ENCODE peak calls at places on chromosomes 12 and 14, in seven cellular contexts. One of them, this sample, is unnamed.

GRCh38 chr14:69291396-69291795 is 31.4 kb downstream of the GALNT16 start:
- DNase-seq in astrocyte of the spinal cord: no peak
- DNase-seq in fibroblast of lung: no peak
- DNase-seq in neural progenitor cell: no peak
- DNase-seq in IMR-90: no peak
- DNase-seq in coronary artery: no peak
- DNase-seq in mesothelial cell of epicardium: no peak
- DNase-seq in this sample: no peak

GRCh38 chr14:68966872-68967301 is 12.2 kb downstream of the ACTN1 start:
- DNase-seq in coronary artery: no peak
- DNase-seq in fibroblast of lung: no peak
- DNase-seq in IMR-90: no peak
- DNase-seq in mesothelial cell of epicardium: no peak
- DNase-seq in astrocyte of the spinal cord: peak; percentile 4
- DNase-seq in neural progenitor cell: no peak
- DNase-seq in this sample: no peak

GRCh38 chr14:54564071-54564798 is 2.7 kb upstream of the SAMD4A start:
- DNase-seq in fibroblast of lung: peak; percentile 26
- DNase-seq in astrocyte of the spinal cord: peak; percentile 64
- DNase-seq in mesothelial cell of epicardium: no peak
- DNase-seq in IMR-90: peak; percentile 48
- DNase-seq in neural progenitor cell: peak; percentile 32
- DNase-seq in coronary artery: no peak
- DNase-seq in this sample: no peak

GRCh38 chr14:88463318-88463717 is 77.9 kb downstream of the SPATA7 start:
- DNase-seq in astrocyte of the spinal cord: no peak
- DNase-seq in IMR-90: no peak
- DNase-seq in mesothelial cell of epicardium: no peak
- DNase-seq in fibroblast of lung: no peak
- DNase-seq in coronary artery: no peak
- DNase-seq in neural progenitor cell: peak; percentile 16
- DNase-seq in this sample: no peak

GRCh38 chr12:124233041-124233836 is 61.7 kb upstream of the RFLNA start:
- DNase-seq in astrocyte of the spinal cord: peak; percentile 88
- DNase-seq in coronary artery: no peak
- DNase-seq in neural progenitor cell: no peak
- DNase-seq in IMR-90: peak; percentile 84
- DNase-seq in mesothelial cell of epicardium: no peak
- DNase-seq in fibroblast of lung: peak; percentile 98
- DNase-seq in this sample: no peak

GRCh38 chr12:3113671-3114070 is 36.5 kb downstream of the TSPAN9 start:
- DNase-seq in mesothelial cell of epicardium: no peak
- DNase-seq in fibroblast of lung: no peak
- DNase-seq in coronary artery: no peak
- DNase-seq in IMR-90: no peak
- DNase-seq in astrocyte of the spinal cord: no peak
- DNase-seq in neural progenitor cell: no peak
- DNase-seq in this sample: no peak

GRCh38 chr14:30440986-30441385 is 118.0 kb upstream of the G2E3 start:
- DNase-seq in IMR-90: no peak
- DNase-seq in fibroblast of lung: no peak
- DNase-seq in coronary artery: no peak
- DNase-seq in astrocyte of the spinal cord: no peak
- DNase-seq in neural progenitor cell: no peak
- DNase-seq in mesothelial cell of epicardium: no peak
- DNase-seq in this sample: no peak

GRCh38 chr14:37172024-37172869 is at the start of gene SLC25A21:
- DNase-seq in neural progenitor cell: peak; percentile 85
- DNase-seq in astrocyte of the spinal cord: peak; percentile 89
- DNase-seq in fibroblast of lung: peak; percentile 85
- DNase-seq in mesothelial cell of epicardium: peak; percentile 72
- DNase-seq in IMR-90: peak; percentile 82
- DNase-seq in coronary artery: peak; percentile 79
- DNase-seq in this sample: peak; percentile 88

GRCh38 chr12:50240792-50241114 is 42.6 kb downstream of the LIMA1 start:
- DNase-seq in fibroblast of lung: no peak
- DNase-seq in astrocyte of the spinal cord: no peak
- DNase-seq in mesothelial cell of epicardium: no peak
- DNase-seq in neural progenitor cell: no peak
- DNase-seq in coronary artery: no peak
- DNase-seq in IMR-90: no peak
- DNase-seq in this sample: no peak

GRCh38 chr14:50310445-50310844 is 1.6 kb downstream of the L2HGDH start:
- DNase-seq in neural progenitor cell: no peak
- DNase-seq in IMR-90: no peak
- DNase-seq in mesothelial cell of epicardium: no peak
- DNase-seq in fibroblast of lung: no peak
- DNase-seq in astrocyte of the spinal cord: no peak
- DNase-seq in coronary artery: no peak
- DNase-seq in this sample: no peak

GRCh38 chr14:50308363-50308762 is 3.7 kb downstream of the L2HGDH start:
- DNase-seq in mesothelial cell of epicardium: no peak
- DNase-seq in astrocyte of the spinal cord: peak; percentile 8
- DNase-seq in fibroblast of lung: peak; percentile 6
- DNase-seq in neural progenitor cell: no peak
- DNase-seq in coronary artery: no peak
- DNase-seq in IMR-90: peak; percentile 34
- DNase-seq in this sample: no peak

GRCh38 chr14:50312734-50313054 is 570 bp downstream of the DMAC2L start:
- DNase-seq in fibroblast of lung: no peak
- DNase-seq in mesothelial cell of epicardium: no peak
- DNase-seq in coronary artery: no peak
- DNase-seq in astrocyte of the spinal cord: no peak
- DNase-seq in neural progenitor cell: no peak
- DNase-seq in IMR-90: no peak
- DNase-seq in this sample: no peak

GRCh38 chr14:50311337-50311973 is 574 bp downstream of the L2HGDH start:
- DNase-seq in IMR-90: no peak
- DNase-seq in coronary artery: no peak
- DNase-seq in fibroblast of lung: no peak
- DNase-seq in mesothelial cell of epicardium: no peak
- DNase-seq in astrocyte of the spinal cord: no peak
- DNase-seq in neural progenitor cell: peak; percentile 28
- DNase-seq in this sample: no peak

DNA sequence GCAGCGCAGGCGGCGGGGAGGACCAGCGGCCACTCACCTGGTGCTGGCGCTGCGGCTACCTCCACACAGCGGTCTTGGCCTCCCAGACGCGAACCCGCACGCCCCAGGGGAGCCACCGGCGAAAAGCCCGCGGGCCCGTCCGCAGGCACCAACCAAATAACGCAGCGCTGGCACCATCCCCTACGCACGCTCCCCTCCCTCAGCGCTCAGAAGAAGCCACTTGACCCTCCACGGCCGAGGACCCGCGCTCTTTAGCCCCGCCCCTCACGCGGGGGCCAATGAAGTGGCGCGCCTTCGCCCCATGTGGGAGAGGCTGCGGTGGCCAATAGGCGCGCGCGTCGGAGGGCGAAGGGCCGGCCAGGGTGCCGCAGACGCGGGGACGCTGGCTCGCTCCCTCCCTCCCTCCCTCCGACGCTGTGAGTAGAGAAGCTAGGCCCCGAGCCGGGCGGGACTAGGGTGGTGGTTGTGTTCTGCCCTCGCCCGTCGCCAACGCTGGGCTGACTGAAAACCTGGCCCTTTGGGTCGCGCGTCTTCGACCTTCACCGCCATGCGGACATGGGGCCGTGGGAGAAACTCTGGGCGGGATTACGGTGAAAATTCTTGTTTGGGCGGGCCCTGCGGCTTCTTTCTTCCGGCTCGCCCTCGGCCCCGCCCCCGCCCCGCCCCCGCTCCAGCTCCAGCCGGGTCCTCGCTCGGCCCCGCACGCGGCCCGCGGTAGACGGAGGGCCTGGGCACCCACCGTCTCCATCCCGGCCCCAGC is at the start of the genes DMAC2L and L2HGDH:
- DNase-seq in IMR-90: peak; percentile 84
- DNase-seq in fibroblast of lung: peak; percentile 92
- DNase-seq in mesothelial cell of epicardium: peak; percentile 87
- DNase-seq in neural progenitor cell: peak; percentile 97
- DNase-seq in coronary artery: peak; percentile 93
- DNase-seq in astrocyte of the spinal cord: peak; percentile 95
- DNase-seq in this sample: peak; percentile 97
- TF ChIP-seq CTCF in IMR-90: no peak
- TF ChIP-seq CTCF in fibroblast of lung: no peak
- TF ChIP-seq CTCF in mesothelial cell of epicardium: no peak
- TF ChIP-seq CTCF in neural progenitor cell: no peak
- TF ChIP-seq CTCF in coronary artery: no peak
- TF ChIP-seq CTCF in astrocyte of the spinal cord: no peak
- TF ChIP-seq CTCF in this sample: no peak

GRCh38 chr12:54529581-54529980 is 19.8 kb upstream of the PDE1B start:
- DNase-seq in mesothelial cell of epicardium: no peak
- DNase-seq in neural progenitor cell: peak; percentile 12
- DNase-seq in astrocyte of the spinal cord: no peak
- DNase-seq in fibroblast of lung: no peak
- DNase-seq in IMR-90: no peak
- DNase-seq in coronary artery: no peak
- DNase-seq in this sample: no peak

GRCh38 chr12:54525383-54525782 is 24.0 kb upstream of the PDE1B start:
- DNase-seq in neural progenitor cell: no peak
- DNase-seq in mesothelial cell of epicardium: no peak
- DNase-seq in IMR-90: no peak
- DNase-seq in coronary artery: no peak
- DNase-seq in fibroblast of lung: no peak
- DNase-seq in astrocyte of the spinal cord: no peak
- DNase-seq in this sample: no peak

GRCh38 chr12:54527631-54527929 is 21.8 kb upstream of the PDE1B start:
- DNase-seq in fibroblast of lung: no peak
- DNase-seq in IMR-90: no peak
- DNase-seq in astrocyte of the spinal cord: no peak
- DNase-seq in mesothelial cell of epicardium: no peak
- DNase-seq in coronary artery: no peak
- DNase-seq in neural progenitor cell: no peak
- DNase-seq in this sample: no peak

GRCh38 chr12:54523637-54524036 is 25.8 kb upstream of the PDE1B start:
- DNase-seq in mesothelial cell of epicardium: no peak
- DNase-seq in coronary artery: no peak
- DNase-seq in astrocyte of the spinal cord: no peak
- DNase-seq in fibroblast of lung: no peak
- DNase-seq in neural progenitor cell: no peak
- DNase-seq in IMR-90: no peak
- DNase-seq in this sample: no peak

GRCh38 chr12:54526800-54527630 is 22.4 kb upstream of the PDE1B start:
- DNase-seq in neural progenitor cell: peak; percentile 82
- DNase-seq in coronary artery: no peak
- DNase-seq in astrocyte of the spinal cord: peak; percentile 3
- DNase-seq in mesothelial cell of epicardium: peak; percentile 61
- DNase-seq in fibroblast of lung: peak; percentile 5
- DNase-seq in IMR-90: peak; percentile 5
- DNase-seq in this sample: no peak
- TF ChIP-seq CTCF in neural progenitor cell: peak; percentile 96
- TF ChIP-seq CTCF in coronary artery: no peak
- TF ChIP-seq CTCF in astrocyte of the spinal cord: peak; percentile 59
- TF ChIP-seq CTCF in mesothelial cell of epicardium: peak; percentile 38
- TF ChIP-seq CTCF in fibroblast of lung: peak; percentile 41
- TF ChIP-seq CTCF in IMR-90: peak; percentile 33
- TF ChIP-seq CTCF in this sample: peak; percentile 43

GRCh38 chr12:109301643-109302176 is 7.4 kb downstream of the FOXN4 start:
- DNase-seq in neural progenitor cell: no peak
- DNase-seq in astrocyte of the spinal cord: no peak
- DNase-seq in mesothelial cell of epicardium: no peak
- DNase-seq in fibroblast of lung: no peak
- DNase-seq in IMR-90: no peak
- DNase-seq in coronary artery: no peak
- DNase-seq in this sample: no peak

GRCh38 chr12:109302770-109303169 is 6.3 kb downstream of the FOXN4 start:
- DNase-seq in mesothelial cell of epicardium: no peak
- DNase-seq in IMR-90: no peak
- DNase-seq in fibroblast of lung: no peak
- DNase-seq in neural progenitor cell: no peak
- DNase-seq in astrocyte of the spinal cord: no peak
- DNase-seq in coronary artery: no peak
- DNase-seq in this sample: no peak

GRCh38 chr12:109299849-109300248 is 9.2 kb downstream of the FOXN4 start:
- DNase-seq in astrocyte of the spinal cord: no peak
- DNase-seq in coronary artery: no peak
- DNase-seq in fibroblast of lung: no peak
- DNase-seq in mesothelial cell of epicardium: no peak
- DNase-seq in neural progenitor cell: no peak
- DNase-seq in IMR-90: no peak
- DNase-seq in this sample: no peak

GRCh38 chr12:109304485-109304884 is 4.6 kb downstream of the FOXN4 start:
- DNase-seq in astrocyte of the spinal cord: no peak
- DNase-seq in mesothelial cell of epicardium: no peak
- DNase-seq in neural progenitor cell: no peak
- DNase-seq in IMR-90: no peak
- DNase-seq in coronary artery: no peak
- DNase-seq in fibroblast of lung: no peak
- DNase-seq in this sample: no peak

DNA sequence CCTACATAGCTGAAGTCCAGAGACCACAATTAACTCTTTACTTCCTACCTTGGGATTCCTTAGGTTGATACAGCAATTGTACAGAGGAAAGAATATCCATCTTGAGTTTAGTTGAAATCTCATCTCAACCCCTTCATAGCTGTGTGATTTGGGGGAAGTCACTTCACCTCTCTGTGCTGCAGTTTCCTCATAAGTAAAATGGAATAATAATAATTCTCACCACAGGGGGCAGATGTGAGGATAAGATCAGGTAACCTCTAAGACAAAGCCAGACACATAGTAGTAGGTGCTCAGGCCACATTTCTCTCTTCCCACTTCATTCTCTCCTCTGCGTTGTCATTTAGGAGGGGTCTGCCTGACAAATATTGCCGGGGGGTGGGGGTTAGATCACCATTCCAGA is 6.7 kb downstream of the FOXN4 start:
- DNase-seq in fibroblast of lung: no peak
- DNase-seq in IMR-90: no peak
- DNase-seq in coronary artery: no peak
- DNase-seq in neural progenitor cell: no peak
- DNase-seq in astrocyte of the spinal cord: no peak
- DNase-seq in mesothelial cell of epicardium: no peak
- DNase-seq in this sample: no peak
- TF ChIP-seq CTCF in fibroblast of lung: no peak
- TF ChIP-seq CTCF in IMR-90: no peak
- TF ChIP-seq CTCF in coronary artery: no peak
- TF ChIP-seq CTCF in neural progenitor cell: no peak
- TF ChIP-seq CTCF in astrocyte of the spinal cord: no peak
- TF ChIP-seq CTCF in mesothelial cell of epicardium: peak; percentile 30
- TF ChIP-seq CTCF in this sample: no peak

DNA sequence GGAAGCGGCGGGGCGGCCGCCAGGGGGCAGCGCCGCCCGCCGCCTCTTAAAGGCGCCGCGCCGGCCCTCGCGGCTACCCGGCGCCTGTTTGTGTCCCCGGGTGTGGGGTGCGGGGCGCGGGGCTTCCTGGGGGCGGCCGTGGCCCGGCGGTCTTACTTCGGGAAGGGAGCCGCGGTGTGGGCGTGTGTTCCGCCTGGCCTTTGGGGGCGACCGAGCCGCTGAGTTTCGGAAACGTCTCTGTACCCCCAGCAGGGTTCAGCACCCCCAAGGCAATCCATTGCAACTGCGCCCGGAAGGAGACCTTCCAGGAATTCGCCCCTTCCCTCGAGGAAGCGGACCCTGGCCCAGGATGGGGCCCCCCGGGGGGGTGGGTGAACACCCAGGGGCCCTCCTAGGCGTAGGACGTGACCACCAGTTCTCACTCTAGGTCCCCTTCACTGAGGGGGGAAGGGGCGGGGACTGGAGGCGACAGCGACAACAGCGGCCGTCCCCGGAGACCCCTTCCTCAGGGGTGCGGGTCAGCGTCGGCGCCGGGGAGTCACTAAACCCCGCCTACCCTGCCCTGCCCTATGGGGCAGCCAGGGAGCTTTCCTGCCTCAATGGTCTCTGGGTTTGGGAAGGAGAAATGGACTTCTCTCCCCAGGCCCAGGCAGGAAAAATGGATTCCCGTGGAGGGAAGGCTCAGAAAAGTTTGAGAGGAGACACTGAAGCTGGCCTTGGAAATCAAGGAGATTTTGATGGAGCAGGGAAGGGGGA is at the start of gene ITPK1:
- DNase-seq in coronary artery: no peak
- DNase-seq in neural progenitor cell: peak; percentile 92
- DNase-seq in fibroblast of lung: peak; percentile 38
- DNase-seq in mesothelial cell of epicardium: peak; percentile 68
- DNase-seq in astrocyte of the spinal cord: peak; percentile 46
- DNase-seq in IMR-90: peak; percentile 41
- DNase-seq in this sample: no peak
- TF ChIP-seq CTCF in coronary artery: no peak
- TF ChIP-seq CTCF in neural progenitor cell: peak; percentile 48
- TF ChIP-seq CTCF in fibroblast of lung: peak; percentile 8
- TF ChIP-seq CTCF in mesothelial cell of epicardium: peak; percentile 37
- TF ChIP-seq CTCF in astrocyte of the spinal cord: peak; percentile 26
- TF ChIP-seq CTCF in IMR-90: peak; percentile 61
- TF ChIP-seq CTCF in this sample: peak; percentile 51